ENCODE peak calls at places on chromosomes 13 and 19, in six cellular contexts. C is Caco-2, U is psoas muscle, E is cardiac fibroblast, T is WTC11, D is IMR-90. O is an unnamed sample.

GRCh38 chr13:26236306-26236705 is 14.2 kb upstream of the RNF6 start:
- DNase-seq in T (no peak), U (no peak), C (no peak), E (peak; percentile 19), D (no peak), O (no peak)

GRCh38 chr13:96817336-96817941 is 176.8 kb downstream of the OXGR1 start:
- DNase-seq in U (no peak), C (peak; percentile 28), E (peak; percentile 66), D (peak; percentile 10), T (no peak), O (no peak)

GRCh38 chr13:44305845-44306244 is 67.8 kb upstream of the SERP2 start:
- DNase-seq in T (no peak), C (no peak), D (peak; percentile 67), U (no peak), E (peak; percentile 32), O (no peak)

GRCh38 chr19:56223481-56223880 is 21.4 kb downstream of the ZSCAN5C start:
- DNase-seq in U (no peak), D (no peak), C (no peak), T (no peak), E (no peak), O (no peak)

GRCh38 chr19:47357788-47358680 is 8.9 kb downstream of the DHX34 start:
- DNase-seq in D (no peak), T (peak; percentile 62), U (no peak), E (no peak), C (peak; percentile 53), O (no peak)

GRCh38 chr13:100561599-100562204 is 26.9 kb downstream of the GGACT start:
- DNase-seq in C (no peak), T (no peak), E (no peak), U (no peak), D (no peak), O (no peak)

GRCh38 chr13:92260363-92260762 is 861.9 kb downstream of the GPC5 start:
- DNase-seq in D (no peak), C (no peak), T (no peak), E (no peak), U (no peak), O (no peak)

GRCh38 chr19:23203841-23204344 is 46.3 kb downstream of the ZNF724 start:
- DNase-seq in T (peak; percentile 66), E (peak; percentile 1), D (no peak), U (peak; percentile 46), C (no peak), O (no peak)

GRCh38 chr13:97125051-97125809 is 96.9 kb upstream of the MBNL2 start:
- DNase-seq in E (peak; percentile 81), T (peak; percentile 15), D (peak; percentile 74), U (peak; percentile 43), C (peak; percentile 44), O (peak; percentile 16)

GRCh38 chr13:20769091-20769490 is 4.7 kb downstream of the EEF1AKMT1 start:
- DNase-seq in T (no peak), E (no peak), U (no peak), D (no peak), C (no peak), O (no peak)

GRCh38 chr19:29662604-29663404 is 2.5 kb upstream of the PLEKHF1 start:
- DNase-seq in U (peak; percentile 76), T (no peak), D (peak; percentile 94), E (peak; percentile 91), C (no peak), O (peak; percentile 58)

GRCh38 chr13:39699274-39699673 is 43.8 kb downstream of the COG6 start:
- DNase-seq in D (no peak), C (no peak), E (no peak), U (no peak), T (no peak), O (no peak)

GRCh38 chr19:49339364-49340068 is 4.3 kb downstream of the CD37 start:
- DNase-seq in E (peak; percentile 78), T (peak; percentile 93), C (peak; percentile 93), D (peak; percentile 50), U (peak; percentile 83), O (no peak)

GRCh38 chr19:6214881-6215541 is 64.8 kb downstream of the MLLT1 start:
- DNase-seq in U (peak; percentile 13), C (no peak), E (no peak), T (no peak), D (no peak), O (no peak)

GRCh38 chr19:55246462-55247451 is 12.1 kb downstream of the PPP6R1 start:
- DNase-seq in C (no peak), U (no peak), D (no peak), E (no peak), T (no peak), O (no peak)

GRCh38 chr13:45368571-45368970 is 27.6 kb upstream of the TPT1 start:
- DNase-seq in E (no peak), T (no peak), D (peak; percentile 15), C (no peak), U (no peak), O (no peak)

GRCh38 chr13:106041445-106041844 is 494.0 kb downstream of the EFNB2 start:
- DNase-seq in U (no peak), E (no peak), D (no peak), T (no peak), C (no peak), O (no peak)

GRCh38 chr13:106033634-106034033 is 501.8 kb downstream of the EFNB2 start:
- DNase-seq in U (no peak), C (peak; percentile 23), E (peak; percentile 86), D (peak; percentile 59), T (no peak), O (no peak)

GRCh38 chr13:106038752-106039151 is 496.7 kb downstream of the EFNB2 start:
- DNase-seq in C (no peak), E (peak; percentile 87), U (no peak), D (peak; percentile 90), T (no peak), O (no peak)

GRCh38 chr13:106034201-106034600 is 501.3 kb downstream of the EFNB2 start:
- DNase-seq in U (no peak), E (peak; percentile 38), C (no peak), T (no peak), D (no peak), O (no peak)

GRCh38 chr13:106036870-106037269 is 498.6 kb downstream of the EFNB2 start:
- DNase-seq in T (peak; percentile 24), E (no peak), D (no peak), U (no peak), C (no peak), O (no peak)
- TF ChIP-seq CTCF in T (no peak), E (no peak), D (no peak), U (no peak), C (no peak), O (no peak)

GRCh38 chr19:40808497-40808896 is 9.5 kb downstream of the EGLN2 start:
- DNase-seq in C (no peak), T (no peak), U (no peak), D (no peak), E (no peak), O (no peak)

GRCh38 chr19:40807147-40808020 is 8.4 kb downstream of the EGLN2 start:
- DNase-seq in U (no peak), E (no peak), T (peak; percentile 80), D (no peak), C (peak; percentile 87), O (peak; percentile 51)

GRCh38 chr19:40806385-40807146 is 7.6 kb downstream of the EGLN2 start:
- DNase-seq in T (peak; percentile 96), E (peak; percentile 97), C (peak; percentile 76), U (peak; percentile 84), D (peak; percentile 95), O (peak; percentile 90)

GRCh38 chr19:40809358-40810086 is 10.5 kb downstream of the EGLN2 start:
- DNase-seq in T (no peak), U (peak; percentile 5), E (no peak), D (no peak), C (no peak), O (no peak)

DNA sequence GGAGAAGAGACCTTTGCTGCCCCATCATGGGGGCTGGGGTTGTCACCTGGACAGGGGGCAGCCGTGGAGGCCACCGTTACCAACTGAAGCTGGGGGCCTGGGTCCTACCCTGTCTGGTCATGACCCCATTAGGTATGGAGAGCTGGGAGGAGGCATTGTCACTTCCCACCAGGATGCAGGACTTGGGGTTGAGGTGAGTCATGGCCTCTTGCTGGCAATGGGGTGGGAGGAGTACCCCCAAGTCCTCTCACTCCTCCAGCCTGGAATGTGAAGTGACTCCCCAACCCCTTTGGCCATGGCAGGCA is 9.0 kb downstream of the EGLN2 start:
- DNase-seq in T (no peak), U (no peak), C (no peak), E (no peak), D (no peak), O (no peak)
- TF ChIP-seq CTCF in T (no peak), U (no peak), C (no peak), E (no peak), D (no peak), O (no peak)

GRCh38 chr19:2333027-2333806 is 4.7 kb downstream of the SPPL2B start:
- DNase-seq in C (no peak), T (no peak), D (no peak), E (no peak), U (no peak), O (no peak)

GRCh38 chr19:2332341-2333026 is 4.0 kb downstream of the SPPL2B start:
- DNase-seq in T (no peak), D (no peak), C (no peak), U (no peak), E (no peak), O (peak; percentile 78)

GRCh38 chr19:2334426-2334825 is 5.9 kb downstream of the SPPL2B start:
- DNase-seq in C (no peak), T (no peak), E (no peak), U (no peak), D (no peak), O (no peak)

GRCh38 chr19:2334986-2335846 is 6.7 kb downstream of the SPPL2B start:
- DNase-seq in E (no peak), U (no peak), D (no peak), T (no peak), C (no peak), O (peak; percentile 49)

DNA sequence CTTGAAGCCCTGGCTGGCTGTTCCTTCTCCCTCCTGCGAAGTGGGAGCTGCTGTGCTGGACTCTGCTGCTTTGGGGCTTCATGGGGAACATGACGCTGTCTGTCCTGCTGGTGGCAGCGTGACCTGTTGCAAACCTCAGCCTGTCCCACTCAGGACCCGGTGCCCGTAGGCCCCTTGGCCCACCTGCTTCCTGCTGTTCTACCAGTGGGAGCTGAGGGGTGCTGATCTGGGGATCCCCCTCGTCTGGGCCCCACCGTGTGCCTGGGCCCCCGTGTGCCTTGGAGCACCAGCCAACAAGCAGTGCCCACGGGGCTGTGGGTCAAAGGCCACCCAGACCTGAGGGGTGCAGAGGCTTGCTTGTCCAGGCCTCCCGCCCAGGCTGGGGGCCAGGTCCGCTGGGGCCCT is 5.3 kb downstream of the SPPL2B start:
- DNase-seq in U (no peak), C (no peak), D (no peak), E (no peak), T (no peak), O (no peak)
- TF ChIP-seq CTCF in U (no peak), C (peak; percentile 20), D (no peak), E (no peak), T (no peak), O (no peak)

DNA sequence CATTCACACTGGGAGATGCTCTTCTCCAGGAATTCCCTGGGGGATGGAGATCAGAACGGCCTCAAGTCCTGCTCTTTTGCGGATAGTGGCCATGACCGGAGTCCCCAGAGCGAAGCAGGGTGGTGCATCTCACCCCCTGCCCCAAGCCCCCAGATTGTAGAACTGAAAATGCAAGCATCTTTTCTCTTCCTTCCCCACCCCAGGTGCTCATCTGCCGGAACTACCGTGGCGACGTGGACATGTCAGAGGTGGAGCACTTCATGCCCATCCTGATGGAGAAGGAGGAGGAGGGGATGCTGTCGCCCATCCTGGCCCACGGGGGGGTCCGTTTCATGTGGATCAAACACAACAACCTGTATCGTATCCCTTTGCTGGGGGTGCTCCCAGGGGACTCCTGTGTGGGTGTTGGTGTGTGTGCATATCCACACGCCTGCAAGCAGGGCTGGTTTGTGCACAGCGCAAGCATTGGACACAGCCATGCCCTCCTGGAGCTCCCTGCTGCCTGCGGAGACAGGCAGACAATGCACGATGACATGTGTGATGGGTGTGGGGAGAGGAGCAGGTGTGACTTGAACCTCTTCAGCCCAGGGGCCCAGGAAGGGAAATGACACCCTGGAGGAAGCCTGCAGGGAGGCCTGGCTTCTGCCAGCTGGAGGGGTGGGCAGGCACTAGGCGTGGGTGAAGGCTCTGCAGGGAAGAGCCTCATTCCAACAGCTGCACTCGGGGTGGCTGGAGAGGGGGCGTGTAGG is 5.7 kb downstream of the AP1M1 start:
- DNase-seq in D (no peak), E (no peak), U (no peak), T (peak; percentile 1), C (no peak), O (no peak)
- TF ChIP-seq CTCF in D (no peak), E (no peak), U (no peak), T (no peak), C (no peak), O (no peak)